ENCODE peak calls at places on chromosomes 2 and 18, in four cellular contexts. M is body of pancreas, H is uterus, V is right lobe of liver. A is an unnamed sample.

GRCh38 chr2:164189851-164190250 is 431.4 kb downstream of the GRB14 start:
- DNase-seq in M (no peak), H (no peak), V (no peak), A (no peak)

GRCh38 chr2:152573168-152573567 is 144.1 kb downstream of the PRPF40A start:
- DNase-seq in M (no peak), H (no peak), V (no peak), A (no peak)

GRCh38 chr2:53970898-53971681 is at the start of gene PSME4:
- DNase-seq in M (peak), H (peak), V (peak), A (peak)

GRCh38 chr18:63869851-63870250 is 17.7 kb upstream of the SERPINB2 start:
- DNase-seq in M (no peak), H (no peak), V (no peak), A (no peak)

GRCh38 chr2:118431188-118431562 is 342.9 kb downstream of the INSIG2 start:
- DNase-seq in M (no peak), H (no peak), V (no peak), A (no peak)

GRCh38 chr18:9520666-9521065 is 45.4 kb downstream of the RALBP1 start:
- DNase-seq in M (no peak), H (no peak), V (no peak), A (no peak)

GRCh38 chr18:69172046-69172445 is 228.6 kb upstream of the DOK6 start:
- DNase-seq in M (no peak), H (no peak), V (no peak), A (no peak)

GRCh38 chr2:3959372-3959771 is 256.0 kb downstream of the DCDC2C start:
- DNase-seq in M (no peak), H (no peak), V (no peak), A (peak)

GRCh38 chr18:23194969-23195957 is 60.0 kb downstream of the CABLES1 start:
- DNase-seq in M (no peak), H (no peak), V (no peak), A (no peak)

GRCh38 chr18:32588191-32588590 is 117.5 kb upstream of the GAREM1 start:
- DNase-seq in M (no peak), H (no peak), V (no peak), A (no peak)

GRCh38 chr2:29558097-29558496 is 363.3 kb downstream of the ALK start:
- DNase-seq in M (no peak), H (no peak), V (no peak), A (no peak)

GRCh38 chr18:78240867-78241266 is 738.8 kb upstream of the SALL3 start:
- DNase-seq in M (no peak), H (no peak), V (no peak), A (no peak)

GRCh38 chr18:11983592-11983991 is 2.3 kb downstream of the IMPA2 start:
- DNase-seq in M (no peak), H (no peak), V (no peak), A (no peak)

GRCh38 chr18:11482271-11482670 is 127.1 kb upstream of the SLC35G4 start:
- DNase-seq in M (no peak), H (no peak), V (no peak), A (no peak)

GRCh38 chr2:226115102-226115831 is 684.4 kb downstream of the IRS1 start:
- DNase-seq in M (no peak), H (no peak), V (no peak), A (no peak)

GRCh38 chr2:211259831-211260476 is 703.6 kb downstream of the CPS1 start:
- DNase-seq in M (no peak), H (no peak), V (no peak), A (no peak)

GRCh38 chr2:60355849-60356261 is 197.6 kb downstream of the BCL11A start:
- DNase-seq in M (no peak), H (no peak), V (no peak), A (no peak)

GRCh38 chr18:30113454-30113853 is 929.1 kb downstream of the DSC3 start:
- DNase-seq in M (no peak), H (no peak), V (no peak), A (no peak)

GRCh38 chr2:30404354-30405265 is 42.4 kb upstream of the LCLAT1 start:
- DNase-seq in M (no peak), H (peak), V (no peak), A (no peak)

GRCh38 chr2:196293751-196294486 is 122.5 kb upstream of the STK17B start:
- DNase-seq in M (no peak), H (no peak), V (no peak), A (no peak)

GRCh38 chr18:13145636-13146190 is 72.8 kb upstream of the LDLRAD4 start:
- DNase-seq in M (no peak), H (no peak), V (no peak), A (no peak)

GRCh38 chr18:75533954-75534353 is 106.5 kb upstream of the SMIM21 start:
- DNase-seq in M (no peak), H (no peak), V (no peak), A (no peak)

GRCh38 chr2:65478498-65479135 is 46.2 kb upstream of the SPRED2 start:
- DNase-seq in M (no peak), H (no peak), V (no peak), A (no peak)

GRCh38 chr2:126655500-126656310 is at the start of gene GYPC:
- DNase-seq in M (peak), H (peak), V (peak), A (no peak)

GRCh38 chr2:61537590-61538178 is 472 bp downstream of the XPO1 start:
- DNase-seq in M (no peak), H (no peak), V (peak), A (no peak)

GRCh38 chr2:13676269-13676668 is 956.2 kb upstream of the LRATD1 start:
- DNase-seq in M (no peak), H (no peak), V (no peak), A (no peak)

GRCh38 chr2:96618599-96619283 is 19.4 kb downstream of the KANSL3 start:
- DNase-seq in M (no peak), H (no peak), V (no peak), A (no peak)

GRCh38 chr18:78753240-78753639 is 226.4 kb upstream of the SALL3 start:
- DNase-seq in M (no peak), H (peak), V (peak), A (no peak)

GRCh38 chr2:120552800-120553471 is 182.7 kb upstream of the GLI2 start:
- DNase-seq in M (peak), H (peak), V (peak), A (peak)

GRCh38 chr2:231583982-231584381 is 8.7 kb upstream of the TEX44 start:
- DNase-seq in M (no peak), H (no peak), V (no peak), A (no peak)

GRCh38 chr2:120701096-120701860 is 34.4 kb upstream of the GLI2 start:
- DNase-seq in M (no peak), H (no peak), V (no peak), A (no peak)

GRCh38 chr2:217117523-217117922 is 257.7 kb upstream of the TNP1 start:
- DNase-seq in M (no peak), H (no peak), V (no peak), A (no peak)

GRCh38 chr2:172285010-172285621 is 142.3 kb upstream of the ITGA6 start:
- DNase-seq in M (no peak), H (no peak), V (no peak), A (peak)

GRCh38 chr2:97857553-97857952 is 138.2 kb downstream of the TMEM131 start:
- DNase-seq in M (no peak), H (no peak), V (no peak), A (no peak)

GRCh38 chr2:57516740-57517340 is 529.8 kb upstream of the VRK2 start:
- DNase-seq in M (no peak), H (no peak), V (no peak), A (no peak)

GRCh38 chr18:79248495-79249078 is 147.1 kb upstream of the NFATC1 start:
- DNase-seq in M (no peak), H (no peak), V (no peak), A (no peak)

GRCh38 chr2:190646780-190647626 is 1.9 kb upstream of the NAB1 start:
- DNase-seq in M (no peak), H (no peak), V (no peak), A (no peak)

GRCh38 chr2:102166189-102166845 is 20.5 kb upstream of the IL1RL2 start:
- DNase-seq in M (peak), H (no peak), V (no peak), A (no peak)

GRCh38 chr18:4987452-4988405 is 209.3 kb downstream of the AKAIN1 start:
- DNase-seq in M (no peak), H (no peak), V (no peak), A (no peak)

GRCh38 chr18:26267350-26267749 is 41.1 kb downstream of the TAF4B start:
- DNase-seq in M (no peak), H (no peak), V (no peak), A (no peak)
- TF ChIP-seq POLR2A in M (no peak), H (no peak), V (no peak), A (no peak)

DNA sequence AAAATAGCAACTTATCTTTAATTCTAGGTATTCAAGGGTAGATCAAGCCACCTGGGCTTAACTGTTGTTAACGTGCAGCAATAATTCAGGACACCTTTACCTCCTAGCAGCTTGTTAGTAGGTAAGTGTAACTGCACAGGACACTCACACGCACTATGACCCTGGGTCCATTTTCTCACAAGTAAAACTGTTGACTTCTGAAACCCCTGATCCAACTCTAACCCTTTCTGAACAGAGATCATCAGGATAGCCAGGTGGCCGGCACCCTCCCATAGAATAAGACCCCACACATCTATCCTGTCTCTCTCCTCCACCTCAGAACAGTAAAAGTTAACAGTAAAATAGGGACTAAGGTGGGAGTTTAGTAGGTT is 610 bp downstream of the SPC25 start:
- DNase-seq in M (no peak), H (no peak), V (no peak), A (no peak)
- TF ChIP-seq POLR2A in M (no peak), H (no peak), V (no peak), A (no peak)

GRCh38 chr2:169827272-169828140 is at the start of gene UBR3:
- DNase-seq in M (peak), H (peak), V (peak), A (peak)
- TF ChIP-seq POLR2A in M (peak), H (peak), V (peak), A (peak)

GRCh38 chr2:66578067-66578852 is 143.3 kb downstream of the MEIS1 start:
- DNase-seq in M (peak), H (peak), V (no peak), A (no peak)

GRCh38 chr2:66578853-66579158 is 143.9 kb downstream of the MEIS1 start:
- DNase-seq in M (no peak), H (no peak), V (no peak), A (no peak)

GRCh38 chr2:66576381-66577330 is 141.7 kb downstream of the MEIS1 start:
- DNase-seq in M (peak), H (peak), V (no peak), A (no peak)

GRCh38 chr2:66575625-66576371 is 140.9 kb downstream of the MEIS1 start:
- DNase-seq in M (peak), H (peak), V (peak), A (no peak)

DNA sequence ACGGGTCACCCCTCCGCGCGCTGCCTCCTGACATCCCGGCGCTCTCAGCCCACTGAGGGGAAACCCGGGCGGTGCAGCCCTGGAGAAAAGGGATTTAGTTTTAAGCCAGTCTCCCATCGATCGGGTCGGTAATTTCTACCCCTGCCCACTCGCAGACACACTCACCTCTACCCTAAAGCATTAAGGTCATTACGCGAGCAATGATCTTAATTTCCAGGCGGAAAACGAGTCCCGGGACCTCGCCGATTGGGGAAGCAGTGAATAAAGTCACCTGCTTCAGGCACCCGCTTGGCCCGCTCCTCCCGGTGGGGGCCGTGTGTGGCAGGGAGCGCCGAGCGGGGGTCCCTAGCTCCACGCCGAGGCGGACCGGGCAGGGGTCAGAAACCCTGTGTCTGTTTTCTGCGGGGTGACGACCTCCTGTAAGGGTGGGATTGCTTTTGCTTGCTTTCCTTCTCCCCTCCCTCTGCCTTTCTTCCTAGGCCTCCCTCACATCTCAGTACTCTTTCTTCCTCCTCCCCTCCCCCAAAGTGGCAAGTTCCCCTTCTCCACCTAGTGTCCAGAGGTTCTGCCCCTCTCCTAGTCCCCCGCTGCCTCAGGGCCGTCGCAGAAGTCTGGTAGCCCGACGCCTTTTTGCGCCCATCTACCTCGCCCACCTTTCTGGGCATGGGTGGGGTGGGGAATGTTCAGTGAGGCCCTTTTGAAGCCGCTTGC is 142.6 kb downstream of the MEIS1 start:
- DNase-seq in M (peak), H (peak), V (no peak), A (no peak)
- TF ChIP-seq POLR2A in M (no peak), H (no peak), V (no peak), A (no peak)

GRCh38 chr2:214772443-214773034 is 36.9 kb downstream of the BARD1 start:
- DNase-seq in M (no peak), H (no peak), V (no peak), A (no peak)
- TF ChIP-seq POLR2A in M (no peak), H (no peak), V (no peak), A (no peak)

GRCh38 chr2:114724513-114724912 is 282.1 kb downstream of the DPP10 start:
- DNase-seq in M (no peak), H (no peak), V (no peak), A (no peak)
- TF ChIP-seq POLR2A in M (no peak), H (no peak), V (no peak), A (no peak)

DNA sequence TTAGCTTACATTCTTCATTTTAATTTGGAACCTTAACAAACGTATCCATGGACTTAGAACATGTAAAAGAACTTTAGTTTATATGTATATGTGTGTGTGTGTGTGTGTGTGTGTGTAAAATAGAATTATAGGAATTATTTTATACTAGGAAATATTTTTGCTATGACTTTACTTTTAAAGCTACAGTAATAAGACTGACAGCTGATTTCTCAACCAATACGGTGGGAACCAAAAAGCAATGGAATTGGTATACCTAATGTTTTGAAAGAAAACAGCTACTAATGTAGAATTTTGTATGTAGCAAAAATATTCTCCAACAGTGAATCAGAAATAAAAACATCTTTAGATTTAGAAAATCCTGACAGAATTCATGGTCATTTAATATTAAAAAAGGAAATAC is 146.5 kb upstream of the ARL4C start:
- DNase-seq in M (no peak), H (no peak), V (no peak), A (no peak)
- TF ChIP-seq POLR2A in M (no peak), H (no peak), V (no peak), A (no peak)

DNA sequence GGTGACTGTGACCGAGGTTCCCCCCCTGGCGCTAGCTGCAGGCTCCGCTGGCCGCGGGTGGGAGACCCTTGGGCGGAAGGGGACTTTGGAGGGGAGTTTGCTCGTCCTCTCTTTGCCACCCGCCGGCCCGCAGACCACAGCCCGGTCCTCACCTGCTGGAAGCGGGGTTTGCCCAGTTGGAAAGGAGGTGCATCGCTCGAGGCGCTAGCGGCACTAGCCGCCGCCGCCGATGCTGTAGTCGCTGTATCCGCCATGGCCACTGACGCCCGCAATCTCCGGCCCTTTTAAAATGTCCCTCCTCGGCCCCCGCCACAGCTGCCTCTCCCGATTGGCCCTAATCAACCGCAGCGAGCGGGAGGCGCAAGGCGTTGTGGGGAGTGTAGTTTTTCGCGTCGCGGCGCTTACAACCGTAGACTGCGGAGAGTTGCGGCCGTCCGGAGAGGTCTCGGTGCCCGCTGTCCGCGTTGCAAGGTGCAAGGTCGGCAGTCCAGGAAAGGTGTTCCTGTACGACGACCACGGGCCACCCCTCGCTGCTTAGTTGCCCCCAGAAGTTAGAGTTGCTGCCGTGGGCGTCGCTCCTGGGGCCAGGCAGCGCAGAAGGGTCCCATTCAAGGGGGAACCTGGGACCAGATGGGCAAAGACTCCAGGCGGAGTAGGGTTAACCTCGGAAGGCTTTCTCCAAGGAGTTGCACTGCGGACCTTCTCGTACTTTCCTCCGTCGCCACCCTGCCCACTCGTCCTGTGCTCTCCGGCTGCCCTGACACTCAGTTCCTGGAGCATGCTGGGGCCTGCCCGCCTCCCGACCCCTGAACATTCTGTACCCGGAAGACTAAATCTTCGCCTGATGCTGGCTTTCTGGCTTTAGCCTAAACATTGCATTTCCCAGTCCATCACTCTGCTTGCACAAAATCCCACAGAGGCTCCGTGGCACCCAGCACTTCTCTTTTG is at the start of gene SFXN5:
- DNase-seq in M (peak), H (peak), V (peak), A (peak)
- TF ChIP-seq POLR2A in M (no peak), H (peak), V (peak), A (peak)

GRCh38 chr2:241499146-241499965 is 9.0 kb downstream of the STK25 start:
- DNase-seq in M (no peak), H (no peak), V (no peak), A (no peak)
- TF ChIP-seq POLR2A in M (no peak), H (no peak), V (no peak), A (no peak)

GRCh38 chr18:49814147-49814499 is 790 bp upstream of the ACAA2 start:
- DNase-seq in M (peak), H (peak), V (no peak), A (peak)
- TF ChIP-seq POLR2A in M (no peak), H (no peak), V (peak), A (no peak)

A was measured in H54.